ENCODE peak calls at places on chromosome 18, in nine cellular contexts. I is skeletal muscle cell; E is CD4-positive, alpha-beta memory T cell; W is effector memory CD4-positive, alpha-beta T cell; T is cardiac fibroblast; R is stimulated activated CD4-positive, alpha-beta T cell treated with anti-CD3 and anti-CD28 coated beads, Interleukin-12 subunit alpha, Interleukin-12 subunit beta, amount 100 ng/mL, for 4 hours; U is Caki2; X is H1; L is coronary artery. D is an unnamed sample.

GRCh38 chr18:37393945-37394609 is 171.5 kb downstream of the CELF4 start:
- DNase-seq in L (peak; percentile 83), W (no peak), X (peak; percentile 39), I (peak; percentile 23), T (peak; percentile 26), R (no peak), U (peak; percentile 87), E (no peak), D (peak; percentile 76)

GRCh38 chr18:45066868-45067267 is 386.2 kb downstream of the SETBP1 start:
- DNase-seq in L (no peak), U (no peak), X (no peak), E (no peak), I (no peak), W (no peak), R (no peak), T (no peak), D (no peak)

GRCh38 chr18:32884543-32884942 is 111.7 kb upstream of the KLHL14 start:
- DNase-seq in L (no peak), R (no peak), U (no peak), T (no peak), I (no peak), E (no peak), X (no peak), W (no peak), D (no peak)

GRCh38 chr18:54358495-54358793 is 738 bp downstream of the C18orf54 start:
- DNase-seq in L (no peak), I (no peak), X (no peak), E (no peak), R (no peak), T (peak; percentile 44), W (no peak), U (no peak), D (no peak)

GRCh38 chr18:79945118-79946042 is 6.1 kb downstream of the SLC66A2 start:
- DNase-seq in W (no peak), U (no peak), T (no peak), E (no peak), R (no peak), X (no peak), L (peak; percentile 70), I (no peak), D (no peak)

GRCh38 chr18:26322892-26323653 is 96.8 kb downstream of the TAF4B start:
- DNase-seq in X (no peak), E (no peak), U (no peak), I (peak; percentile 25), L (no peak), W (no peak), T (peak; percentile 71), R (no peak), D (no peak)

GRCh38 chr18:75854174-75854573 is 426.7 kb upstream of the SMIM21 start:
- DNase-seq in R (peak; percentile 3), L (no peak), E (no peak), T (no peak), X (peak; percentile 47), W (no peak), U (no peak), I (no peak), D (peak; percentile 52)

GRCh38 chr18:63138469-63139340 is 180.9 kb downstream of the BCL2 start:
- DNase-seq in I (no peak), E (no peak), U (no peak), L (no peak), T (no peak), W (no peak), R (no peak), X (peak; percentile 27), D (peak; percentile 71)

GRCh38 chr18:2028986-2029385 is 542.3 kb downstream of the METTL4 start:
- DNase-seq in L (no peak), X (no peak), E (no peak), U (no peak), W (no peak), I (no peak), T (no peak), R (no peak), D (no peak)

GRCh38 chr18:79863161-79863945 is 65.6 kb downstream of the KCNG2 start:
- DNase-seq in X (no peak), E (no peak), T (no peak), L (no peak), R (no peak), U (no peak), I (no peak), W (no peak), D (no peak)

GRCh38 chr18:75248426-75249191 is 38.0 kb downstream of the TSHZ1 start:
- DNase-seq in R (no peak), U (no peak), X (no peak), L (no peak), E (no peak), T (no peak), I (no peak), W (no peak), D (no peak)

GRCh38 chr18:12257996-12258718 is 4.0 kb downstream of the CIDEA start:
- DNase-seq in T (no peak), W (no peak), L (no peak), X (no peak), E (no peak), U (no peak), I (no peak), R (no peak), D (no peak)

GRCh38 chr18:36756262-36756661 is 72.5 kb downstream of the TPGS2 start:
- DNase-seq in U (no peak), L (no peak), E (no peak), T (peak; percentile 17), X (no peak), W (no peak), I (no peak), R (no peak), D (no peak)

GRCh38 chr18:24992491-24992890 is 359.5 kb downstream of the ZNF521 start:
- DNase-seq in E (no peak), U (no peak), I (no peak), T (no peak), X (no peak), L (no peak), W (no peak), R (no peak), D (no peak)

GRCh38 chr18:44895176-44895798 is 214.6 kb downstream of the SETBP1 start:
- DNase-seq in T (peak; percentile 84), X (no peak), U (peak; percentile 4), R (peak; percentile 8), W (no peak), I (no peak), E (no peak), L (no peak), D (no peak)

GRCh38 chr18:59070181-59070912 is 69.3 kb upstream of the SEC11C start:
- DNase-seq in L (peak; percentile 86), X (peak; percentile 56), I (peak; percentile 25), W (peak; percentile 29), E (peak; percentile 60), U (peak; percentile 27), R (peak; percentile 79), T (peak; percentile 86), D (peak; percentile 85)

GRCh38 chr18:37394610-37394965 is 171.0 kb downstream of the CELF4 start:
- DNase-seq in U (no peak), L (no peak), I (no peak), W (no peak), T (no peak), E (no peak), R (no peak), X (no peak), D (no peak)

GRCh38 chr18:48915621-48916425 is 34.9 kb downstream of the SMAD7 start:
- DNase-seq in I (no peak), W (no peak), X (no peak), L (peak; percentile 55), T (no peak), R (no peak), E (no peak), U (no peak), D (no peak)

GRCh38 chr18:66749030-66749429 is 145.1 kb upstream of the CDH19 start:
- DNase-seq in W (no peak), R (no peak), L (no peak), I (no peak), X (no peak), E (no peak), T (peak; percentile 51), U (no peak), D (peak; percentile 11)

GRCh38 chr18:31301201-31301655 is 16.7 kb upstream of the DSG1 start:
- DNase-seq in E (no peak), T (no peak), U (no peak), X (peak; percentile 3), R (no peak), W (no peak), L (no peak), I (peak; percentile 16), D (peak; percentile 20)